ENCODE peak calls at places on chromosomes 11 and 22, in six cellular contexts. N is NCI-H226; L is activated CD4-positive, alpha-beta T cell treated with anti-CD3 and anti-CD28 coated beads, Interleukin-2, amount 50 U/mL, for 4 hours; A is type B pancreatic cell; J is heart right ventricle; O is AG20443. U is an unnamed sample.

GRCh38 chr11:44887598-44887997 is 63.1 kb downstream of the TP53I11 start:
- DNase-seq in N (peak), L (no peak), A (no peak), J (no peak), O (no peak), U (no peak)

GRCh38 chr22:21446827-21447690 is 20.1 kb upstream of the TMEM191C start:
- DNase-seq in N (no peak), L (no peak), A (peak), J (peak), O (no peak), U (no peak)

GRCh38 chr11:41177791-41178190 is 281.7 kb downstream of the LRRC4C start:
- DNase-seq in N (no peak), L (no peak), A (no peak), J (no peak), O (no peak), U (no peak)

GRCh38 chr11:57213282-57214086 is 23.6 kb downstream of the APLNR start:
- DNase-seq in N (no peak), L (no peak), A (no peak), J (no peak), O (no peak), U (peak)

GRCh38 chr11:119195680-119196079 is 10.4 kb downstream of the NHERF4 start:
- DNase-seq in N (peak), L (no peak), A (no peak), J (no peak), O (peak), U (peak)

GRCh38 chr11:1762537-1763302 is 1.0 kb downstream of the CTSD start:
- DNase-seq in N (peak), L (no peak), A (no peak), J (no peak), O (peak), U (no peak)

GRCh38 chr22:43537019-43537585 is 125.3 kb downstream of the MPPED1 start:
- DNase-seq in N (no peak), L (no peak), A (no peak), J (no peak), O (no peak), U (no peak)

GRCh38 chr22:38305481-38306448 is 11.5 kb downstream of the CSNK1E start:
- DNase-seq in N (no peak), L (peak), A (no peak), J (no peak), O (no peak), U (peak)

GRCh38 chr11:15714641-15715399 is 600.1 kb downstream of the INSC start:
- DNase-seq in N (no peak), L (no peak), A (no peak), J (no peak), O (no peak), U (peak)

GRCh38 chr11:77580712-77581337 is 8.9 kb upstream of the AQP11 start:
- DNase-seq in N (peak), L (no peak), A (no peak), J (no peak), O (no peak), U (peak)

GRCh38 chr11:93407777-93408401 is 77.3 kb downstream of the DEUP1 start:
- DNase-seq in N (no peak), L (no peak), A (no peak), J (no peak), O (no peak), U (peak)

GRCh38 chr11:74154621-74155281 is 16.1 kb downstream of the C2CD3 start:
- DNase-seq in N (peak), L (no peak), A (no peak), J (no peak), O (no peak), U (no peak)

GRCh38 chr22:27224485-27225364 is 567.3 kb downstream of the MIAT start:
- DNase-seq in N (peak), L (no peak), A (no peak), J (peak), O (peak), U (peak)

GRCh38 chr22:32206774-32207758 is 2.2 kb upstream of the RFPL2 start:
- DNase-seq in N (no peak), L (peak), A (no peak), J (no peak), O (no peak), U (no peak)

GRCh38 chr11:112599861-112600533 is 339.3 kb upstream of the PLET1 start:
- DNase-seq in N (no peak), L (no peak), A (no peak), J (no peak), O (no peak), U (no peak)

GRCh38 chr11:94563848-94564442 is 3.2 kb upstream of the PIWIL4 start:
- DNase-seq in N (no peak), L (no peak), A (no peak), J (no peak), O (no peak), U (no peak)

GRCh38 chr22:29715240-29715639 is 4.6 kb upstream of the CABP7 start:
- DNase-seq in N (no peak), L (no peak), A (no peak), J (no peak), O (no peak), U (no peak)

GRCh38 chr11:122628691-122629555 is 26.6 kb upstream of the UBASH3B start:
- DNase-seq in N (peak), L (peak), A (no peak), J (peak), O (peak), U (peak)